ENCODE peak calls at places on chromosome 6, in five cellular contexts. A is NAMALWA; I is activated naive CD8-positive, alpha-beta T cell treated with anti-CD3 and anti-CD28 coated beads, Interleukin-2, amount 50 U/mL, for 24 hours; S is caudate nucleus; G is Ammon's horn. W is an unnamed sample.

GRCh38 chr6:18388942-18389341 is 1.8 kb downstream of the RNF144B start:
- DNase-seq in I (no peak), S (no peak), G (peak; percentile 21), A (no peak), W (peak; percentile 20)

GRCh38 chr6:105024803-105025202 is 67.9 kb downstream of the LIN28B start:
- DNase-seq in I (no peak), G (no peak), S (no peak), A (no peak), W (no peak)

GRCh38 chr6:153790048-153790447 is 249.0 kb upstream of the OPRM1 start:
- DNase-seq in A (peak; percentile 3), G (peak; percentile 2), I (no peak), S (no peak), W (no peak)

GRCh38 chr6:118725944-118726343 is 74.6 kb upstream of the CEP85L start:
- DNase-seq in A (no peak), S (no peak), G (no peak), I (peak; percentile 67), W (no peak)

GRCh38 chr6:144415835-144416237 is 130.7 kb downstream of the UTRN start:
- DNase-seq in G (no peak), S (no peak), I (no peak), A (no peak), W (no peak)

GRCh38 chr6:12761376-12762115 is 45.0 kb downstream of the PHACTR1 start:
- DNase-seq in G (no peak), I (no peak), S (no peak), A (no peak), W (no peak)

GRCh38 chr6:34671801-34672656 is 24.5 kb downstream of the ILRUN start:
- DNase-seq in S (no peak), I (peak; percentile 65), A (peak; percentile 85), G (no peak), W (peak; percentile 74)

GRCh38 chr6:32181148-32181702 is 2.8 kb downstream of the AGER start:
- DNase-seq in G (no peak), S (no peak), A (no peak), I (no peak), W (no peak)

GRCh38 chr6:116019428-116019827 is 41.3 kb downstream of the FRK start:
- DNase-seq in I (no peak), A (peak; percentile 73), S (no peak), G (no peak), W (peak; percentile 67)

GRCh38 chr6:2658788-2659187 is 91.9 kb downstream of the MYLK4 start:
- DNase-seq in A (peak; percentile 44), I (peak; percentile 10), G (no peak), S (no peak), W (peak; percentile 43)

GRCh38 chr6:136921936-136922679 is at the start of gene SLC35D3:
- DNase-seq in G (no peak), A (no peak), S (no peak), I (peak; percentile 18), W (no peak)

GRCh38 chr6:53983301-53983700 is 127.9 kb upstream of the MLIP start:
- DNase-seq in I (no peak), S (no peak), A (no peak), G (no peak), W (no peak)

GRCh38 chr6:154649723-154650122 is 83.5 kb upstream of the SCAF8 start:
- DNase-seq in S (no peak), I (no peak), G (no peak), A (no peak), W (no peak)

GRCh38 chr6:79084693-79085092 is 6.6 kb upstream of the PHIP start:
- DNase-seq in G (no peak), I (no peak), A (no peak), S (no peak), W (no peak)

GRCh38 chr6:136959471-136959891 is 37.4 kb downstream of the SLC35D3 start:
- DNase-seq in S (no peak), A (no peak), G (no peak), I (no peak), W (no peak)

GRCh38 chr6:29425075-29425474 is 10.3 kb downstream of the OR12D1 start:
- DNase-seq in I (no peak), A (no peak), S (no peak), G (no peak), W (no peak)

GRCh38 chr6:36309212-36309611 is 27.5 kb downstream of the BNIP5 start:
- DNase-seq in I (no peak), A (no peak), S (no peak), G (no peak), W (no peak)

GRCh38 chr6:33926451-33926850 is 122.6 kb upstream of the MLN start:
- DNase-seq in I (no peak), G (no peak), A (peak; percentile 61), S (no peak), W (peak; percentile 51)

GRCh38 chr6:35497571-35498406 is 910 bp upstream of the TEAD3 start:
- DNase-seq in I (peak; percentile 66), A (no peak), G (no peak), S (no peak), W (peak; percentile 37)

GRCh38 chr6:149212892-149213786 is 104.4 kb upstream of the TAB2 start:
- DNase-seq in I (peak; percentile 51), G (no peak), S (no peak), A (no peak), W (no peak)

GRCh38 chr6:158053377-158054313 is 72.0 kb downstream of the SYNJ2 start:
- DNase-seq in G (no peak), I (no peak), S (no peak), A (no peak), W (no peak)

GRCh38 chr6:150517175-150517574 is 82.5 kb upstream of the PLEKHG1 start:
- DNase-seq in S (no peak), A (no peak), I (no peak), G (no peak), W (no peak)

GRCh38 chr6:111307275-111307858 is 175.7 kb downstream of the REV3L start:
- DNase-seq in I (no peak), G (no peak), S (no peak), A (no peak), W (no peak)

GRCh38 chr6:939526-940252 is 246.8 kb upstream of the EXOC2 start:
- DNase-seq in I (no peak), G (no peak), S (no peak), A (no peak), W (no peak)

GRCh38 chr6:26240981-26241770 is 123.8 kb upstream of the BTN3A2 start:
- DNase-seq in S (no peak), A (no peak), I (peak; percentile 76), G (no peak), W (no peak)

GRCh38 chr6:25966707-25967106 is 4.1 kb downstream of the TRIM38 start:
- DNase-seq in A (no peak), I (no peak), G (no peak), S (no peak), W (no peak)

GRCh38 chr6:158667360-158667981 is 17.6 kb downstream of the SYTL3 start:
- DNase-seq in I (no peak), S (no peak), G (no peak), A (no peak), W (no peak)

GRCh38 chr6:36075656-36076055 is 48.0 kb downstream of the MAPK14 start:
- DNase-seq in A (peak; percentile 45), G (no peak), I (no peak), S (no peak), W (peak; percentile 43)

GRCh38 chr6:11770546-11771466 is 7.8 kb downstream of the ADTRP start:
- DNase-seq in I (no peak), G (peak; percentile 65), A (no peak), S (no peak), W (no peak)

GRCh38 chr6:25537349-25538018 is 114.5 kb upstream of the SCGN start:
- DNase-seq in I (no peak), G (peak; percentile 11), S (no peak), A (no peak), W (no peak)

W was measured in OCI-LY7.